ENCODE peak calls at places on chromosome 1, in seven cellular contexts. V is H1, H is IMR-90, W is neuronal stem cell, S is H9, D is trophoblast cell, Z is mesenchymal stem cell. A is an unnamed sample.

GRCh38 chr1:168609133-168609715 is 32.8 kb downstream of the XCL1 start:
- DNase-seq in Z (peak; percentile 63), D (peak; percentile 70), H (peak; percentile 5), W (no peak), V (peak; percentile 52), S (peak; percentile 60), A (peak; percentile 72)

GRCh38 chr1:118483245-118484006 is 298.4 kb upstream of the SPAG17 start:
- DNase-seq in S (no peak), D (peak; percentile 94), H (no peak), W (no peak), V (no peak), Z (no peak), A (peak; percentile 64)

GRCh38 chr1:109371271-109371739 is 26.4 kb downstream of the SORT1 start:
- DNase-seq in S (no peak), H (peak; percentile 65), Z (peak; percentile 91), W (no peak), D (peak; percentile 98), V (no peak), A (no peak)

GRCh38 chr1:196462101-196462500 is 146.1 kb downstream of the KCNT2 start:
- DNase-seq in S (no peak), Z (peak; percentile 14), H (peak; percentile 2), D (peak; percentile 4), W (no peak), V (no peak), A (no peak)

GRCh38 chr1:155062702-155063411 is 683 bp upstream of the EFNA4 start:
- DNase-seq in H (peak; percentile 33), W (peak; percentile 73), D (peak; percentile 64), V (peak; percentile 99), S (peak; percentile 87), Z (peak; percentile 69), A (peak; percentile 82)

GRCh38 chr1:220044683-220045355 is 1.5 kb downstream of the EPRS1 start:
- DNase-seq in V (no peak), D (peak; percentile 1), Z (peak; percentile 16), H (no peak), S (no peak), W (no peak), A (no peak)

GRCh38 chr1:47196622-47197021 is 6.8 kb upstream of the PDZK1IP1 start:
- DNase-seq in H (no peak), W (no peak), V (no peak), D (no peak), Z (no peak), S (no peak), A (no peak)

GRCh38 chr1:10663668-10664035 is 132.8 kb downstream of the CASZ1 start:
- DNase-seq in S (peak; percentile 74), Z (peak; percentile 64), H (peak; percentile 10), D (no peak), W (no peak), V (peak; percentile 81), A (peak; percentile 67)

GRCh38 chr1:211127166-211127565 is 6.8 kb downstream of the KCNH1 start:
- DNase-seq in S (no peak), Z (no peak), V (no peak), H (no peak), W (no peak), D (no peak), A (no peak)

GRCh38 chr1:202852163-202852904 is 36.6 kb downstream of the RABIF start:
- DNase-seq in D (peak; percentile 79), S (peak; percentile 79), Z (peak; percentile 62), V (peak; percentile 70), H (peak; percentile 69), W (peak; percentile 21), A (peak; percentile 93)

GRCh38 chr1:147550302-147550937 is 9.1 kb downstream of the BCL9 start:
- DNase-seq in V (no peak), W (no peak), D (no peak), H (no peak), S (no peak), Z (no peak), A (no peak)
- H3K18ac ChIP-seq in V (no peak overlapping the region), W (no peak overlapping the region), D (no peak overlapping the region), H (no peak overlapping the region), S (no peak overlapping the region), Z (no peak overlapping the region), A (no peak overlapping the region)

GRCh38 chr1:23215751-23216449 is 1.4 kb downstream of the HTR1D start:
- DNase-seq in H (no peak), V (no peak), W (no peak), D (no peak), S (peak; percentile 58), Z (no peak), A (no peak)

GRCh38 chr1:23211955-23212354 is 5.3 kb downstream of the HTR1D start:
- DNase-seq in V (no peak), W (no peak), S (no peak), Z (no peak), D (no peak), H (no peak), A (no peak)

GRCh38 chr1:23215291-23215690 is 2.0 kb downstream of the HTR1D start:
- DNase-seq in S (no peak), V (no peak), Z (no peak), W (no peak), D (no peak), H (no peak), A (no peak)

GRCh38 chr1:23216771-23217420 is 406 bp downstream of the HTR1D start:
- DNase-seq in W (peak; percentile 58), H (no peak), D (no peak), Z (no peak), S (peak; percentile 64), V (peak; percentile 88), A (no peak)

DNA sequence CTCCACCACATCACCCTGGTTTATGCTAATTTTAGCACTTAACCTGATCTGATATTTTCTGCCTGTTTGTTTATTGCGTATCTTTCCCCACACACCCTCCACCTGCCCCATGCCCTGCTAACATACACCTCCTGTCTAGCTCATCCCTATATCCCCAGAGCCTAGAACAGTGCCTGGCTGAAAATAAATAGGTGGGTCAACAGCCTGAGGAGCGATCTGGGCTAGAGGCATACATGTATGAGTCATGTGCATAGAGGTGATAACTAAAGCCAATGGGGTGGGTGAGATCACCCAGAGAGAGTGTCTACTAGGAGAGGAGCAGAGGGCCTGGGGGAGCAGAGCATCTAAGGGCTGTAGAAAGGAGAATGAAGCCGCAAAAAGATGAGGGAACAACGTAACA is 2.7 kb downstream of the HTR1D start:
- DNase-seq in H (peak; percentile 24), S (no peak), W (no peak), Z (no peak), V (no peak), D (no peak), A (no peak)
- H3K18ac ChIP-seq in H (no peak overlapping the region), S (no peak overlapping the region), W (no peak overlapping the region), Z (no peak overlapping the region), V (no peak overlapping the region), D (no peak overlapping the region), A (no peak overlapping the region)

GRCh38 chr1:101332622-101333021 is 95.8 kb downstream of the S1PR1 start:
- DNase-seq in H (no peak), S (no peak), V (no peak), Z (no peak), W (no peak), D (no peak), A (no peak)
- H3K18ac ChIP-seq in H (no peak overlapping the region), S (no peak overlapping the region), V (no peak overlapping the region), Z (no peak overlapping the region), W (no peak overlapping the region), D (no peak overlapping the region), A (no peak overlapping the region)

GRCh38 chr1:67171574-67171955 is 5.3 kb downstream of the IL23R start:
- DNase-seq in D (no peak), W (no peak), H (no peak), Z (no peak), V (no peak), S (no peak), A (no peak)

GRCh38 chr1:67169932-67170331 is 3.7 kb downstream of the IL23R start:
- DNase-seq in D (no peak), W (no peak), Z (no peak), V (no peak), H (no peak), S (no peak), A (no peak)

GRCh38 chr1:67170751-67171573 is 4.7 kb downstream of the IL23R start:
- DNase-seq in H (no peak), W (no peak), V (no peak), Z (no peak), D (no peak), S (no peak), A (no peak)

GRCh38 chr1:67171978-67172377 is 5.7 kb downstream of the IL23R start:
- DNase-seq in Z (no peak), W (no peak), H (no peak), V (no peak), D (no peak), S (no peak), A (no peak)

GRCh38 chr1:67169496-67169895 is 3.2 kb downstream of the IL23R start:
- DNase-seq in W (no peak), S (no peak), H (no peak), V (no peak), Z (no peak), D (no peak), A (no peak)
- H3K18ac ChIP-seq in W (no peak overlapping the region), S (no peak overlapping the region), H (no peak overlapping the region), V (no peak overlapping the region), Z (no peak overlapping the region), D (no peak overlapping the region), A (no peak overlapping the region)

DNA sequence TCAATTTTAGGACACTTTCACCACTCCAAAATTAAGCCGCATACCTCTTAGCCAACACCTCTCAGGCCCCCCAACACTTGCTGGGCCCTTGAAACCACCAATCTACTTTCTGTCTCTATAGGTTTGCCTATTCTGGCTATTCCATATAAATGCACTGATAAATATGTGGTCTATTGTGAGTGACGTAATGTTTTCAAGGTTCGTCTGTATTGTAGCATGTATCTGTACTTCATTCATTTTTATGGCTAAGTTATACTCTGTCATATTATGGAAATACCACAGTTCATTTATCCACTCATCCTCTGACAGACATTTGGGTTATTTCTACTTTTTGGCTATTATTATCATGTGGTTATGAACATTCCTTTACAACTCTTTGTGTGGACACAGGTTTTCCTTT is 359.9 kb upstream of the ST6GALNAC5 start:
- DNase-seq in Z (no peak), S (no peak), D (no peak), W (no peak), H (no peak), V (no peak), A (no peak)
- H3K18ac ChIP-seq in Z (no peak overlapping the region), S (no peak overlapping the region), D (no peak overlapping the region), W (no peak overlapping the region), H (no peak overlapping the region), V (no peak overlapping the region), A (no peak overlapping the region)

DNA sequence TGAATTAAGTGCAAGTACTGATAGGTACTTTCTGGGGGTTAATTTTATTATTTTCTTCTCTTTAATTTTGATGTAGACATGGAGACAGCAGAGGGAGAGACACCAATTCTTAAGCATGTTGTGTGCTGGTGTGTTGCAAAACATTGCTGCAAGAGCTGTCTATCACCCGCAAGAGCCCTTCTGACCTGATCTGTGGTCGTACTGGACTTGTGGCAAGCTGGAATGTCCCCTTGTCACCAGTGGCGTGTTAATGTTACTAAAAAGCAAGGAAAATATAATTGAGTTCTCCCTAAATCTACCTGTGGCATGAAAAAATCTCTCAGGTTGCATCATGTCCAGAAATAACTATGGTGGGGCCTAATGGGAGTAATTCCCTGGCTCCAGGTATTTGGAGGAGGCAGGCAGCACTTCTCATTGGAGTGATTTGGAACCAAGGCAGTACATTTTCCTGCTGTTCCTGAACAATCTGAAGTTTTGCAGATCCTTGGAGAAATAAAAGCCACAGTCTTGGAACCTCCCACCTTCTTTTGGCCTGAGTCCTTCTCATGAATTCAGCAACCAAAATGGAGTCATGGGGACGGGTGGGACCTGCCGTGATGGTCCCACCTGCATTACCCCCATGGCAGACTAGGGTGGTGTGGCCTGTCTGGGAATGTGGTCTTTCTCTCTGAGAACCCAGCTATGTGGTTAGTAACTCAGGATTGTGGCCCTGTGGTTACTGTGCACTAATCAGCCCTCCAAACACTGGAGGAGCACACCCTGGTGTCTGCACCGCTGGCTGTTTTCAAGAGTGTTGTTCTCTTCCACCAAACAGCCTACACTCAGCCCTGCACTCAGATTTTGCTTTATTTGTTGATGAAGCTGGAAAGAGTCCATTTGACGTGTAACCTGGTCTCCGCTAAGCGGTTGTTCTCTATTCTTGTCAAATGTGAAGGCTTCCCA is 57.4 kb downstream of the GALNT2 start:
- DNase-seq in V (no peak), Z (peak; percentile 33), D (peak; percentile 73), S (no peak), W (no peak), H (no peak), A (no peak)
- H3K18ac ChIP-seq in V (no peak overlapping the region), Z (no peak overlapping the region), D (no peak overlapping the region), S (no peak overlapping the region), W (no peak overlapping the region), H (no peak overlapping the region), A (no peak overlapping the region)

A was measured in mesendoderm.